ENCODE peak calls at places on chromosomes 12 and 14, in six cellular contexts. G is epithelial cell of esophagus, N is PC-9, L is Peyer's patch, Z is Calu3, Q is mammary epithelial cell. O is an unnamed sample.

GRCh38 chr12:112839386-112839972 is 47.9 kb downstream of the RPH3A start:
- DNase-seq in G (peak; percentile 97), N (peak; percentile 25), L (no peak), Z (peak; percentile 37), Q (peak; percentile 94), O (no peak)

GRCh38 chr12:110349096-110349495 is 54.4 kb downstream of the ANAPC7 start:
- DNase-seq in G (no peak), N (no peak), L (no peak), Z (no peak), Q (no peak), O (no peak)

GRCh38 chr14:104096751-104097700 is 11.5 kb downstream of the ASPG start:
- DNase-seq in G (no peak), N (no peak), L (no peak), Z (no peak), Q (no peak), O (no peak)

GRCh38 chr12:102653406-102653805 is 173.0 kb upstream of the IGF1 start:
- DNase-seq in G (no peak), N (no peak), L (no peak), Z (no peak), Q (no peak), O (no peak)

GRCh38 chr14:22152901-22153300 is 436.1 kb downstream of the DAD1 start:
- DNase-seq in G (no peak), N (no peak), L (no peak), Z (no peak), Q (no peak), O (no peak)

GRCh38 chr14:33790996-33791395 is 159.9 kb downstream of the EGLN3 start:
- DNase-seq in G (no peak), N (no peak), L (no peak), Z (no peak), Q (no peak), O (no peak)

GRCh38 chr12:19810213-19810612 is 370.9 kb downstream of the AEBP2 start:
- DNase-seq in G (no peak), N (no peak), L (no peak), Z (no peak), Q (no peak), O (no peak)

GRCh38 chr12:105626653-105627052 is 296.2 kb downstream of the C12orf75 start:
- DNase-seq in G (no peak), N (no peak), L (no peak), Z (no peak), Q (no peak), O (no peak)

GRCh38 chr14:58969951-58970751 is 218.3 kb upstream of the DAAM1 start:
- DNase-seq in G (no peak), N (no peak), L (no peak), Z (no peak), Q (no peak), O (no peak)

GRCh38 chr12:120220838-120221575 is 20.1 kb upstream of the RPLP0 start:
- DNase-seq in G (no peak), N (no peak), L (no peak), Z (no peak), Q (no peak), O (no peak)

GRCh38 chr12:124610629-124611558 is 43.5 kb upstream of the NCOR2 start:
- DNase-seq in G (no peak), N (no peak), L (no peak), Z (no peak), Q (no peak), O (no peak)

GRCh38 chr14:89767861-89768268 is 186.7 kb downstream of the EFCAB11 start:
- DNase-seq in G (peak; percentile 63), N (no peak), L (peak; percentile 44), Z (peak; percentile 25), Q (peak; percentile 25), O (peak; percentile 60)

GRCh38 chr12:31037921-31038320 is 35.7 kb upstream of the DDX11 start:
- DNase-seq in G (peak; percentile 50), N (no peak), L (no peak), Z (no peak), Q (peak; percentile 70), O (no peak)

GRCh38 chr12:1995205-1995896 is 8.9 kb downstream of the DCP1B start:
- DNase-seq in G (no peak), N (no peak), L (no peak), Z (no peak), Q (no peak), O (no peak)

GRCh38 chr14:22500954-22501353 is 88.1 kb downstream of the DAD1 start:
- DNase-seq in G (no peak), N (no peak), L (no peak), Z (no peak), Q (no peak), O (no peak)

GRCh38 chr14:22386924-22387775 is 201.9 kb downstream of the DAD1 start:
- DNase-seq in G (peak; percentile 71), N (peak; percentile 37), L (peak; percentile 75), Z (peak; percentile 74), Q (peak; percentile 39), O (peak; percentile 51)

GRCh38 chr14:58787601-58788000 is 149.8 kb downstream of the DACT1 start:
- DNase-seq in G (no peak), N (no peak), L (no peak), Z (no peak), Q (no peak), O (no peak)

GRCh38 chr12:47023311-47023710 is 56.1 kb upstream of the PCED1B start:
- DNase-seq in G (no peak), N (no peak), L (no peak), Z (no peak), Q (no peak), O (no peak)

GRCh38 chr12:47023944-47024343 is 55.5 kb upstream of the PCED1B start:
- DNase-seq in G (peak; percentile 65), N (no peak), L (no peak), Z (no peak), Q (peak; percentile 72), O (no peak)

GRCh38 chr12:47020211-47020821 is 59.1 kb upstream of the PCED1B start:
- DNase-seq in G (no peak), N (no peak), L (no peak), Z (no peak), Q (no peak), O (no peak)

GRCh38 chr12:47022296-47022695 is 57.1 kb upstream of the PCED1B start:
- DNase-seq in G (peak; percentile 63), N (no peak), L (no peak), Z (no peak), Q (peak; percentile 63), O (no peak)

DNA sequence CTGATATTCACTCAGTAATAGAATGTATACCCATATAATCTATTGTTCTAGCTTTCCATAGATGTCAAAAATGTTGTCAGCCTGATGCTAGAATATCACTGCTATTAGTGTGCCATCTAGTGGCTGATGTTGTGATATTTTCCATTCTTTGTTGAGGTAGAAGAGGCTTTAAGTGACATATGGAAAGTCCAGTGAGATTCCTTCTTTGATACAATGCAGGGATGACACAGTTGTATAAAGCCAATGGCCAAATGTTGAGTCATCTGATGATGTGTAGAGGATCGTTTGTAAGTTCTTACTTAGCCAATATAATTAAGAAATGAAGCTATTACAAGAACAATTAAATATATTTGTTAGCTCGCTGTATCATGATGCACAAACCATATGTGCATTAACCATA is 58.1 kb upstream of the PCED1B start:
- DNase-seq in G (peak; percentile 91), N (peak; percentile 28), L (no peak), Z (peak; percentile 28), Q (peak; percentile 93), O (no peak)
- TF ChIP-seq CTCF in G (peak; percentile 62), N (peak; percentile 82), L (peak; percentile 71), Z (peak; percentile 35), Q (peak; percentile 67), O (peak; percentile 85)

GRCh38 chr12:17076335-17076734 is 470.4 kb upstream of the LMO3 start:
- DNase-seq in G (peak; percentile 59), N (peak; percentile 67), L (no peak), Z (peak; percentile 53), Q (no peak), O (no peak)

GRCh38 chr12:17077594-17077993 is 471.6 kb upstream of the LMO3 start:
- DNase-seq in G (no peak), N (no peak), L (no peak), Z (no peak), Q (no peak), O (no peak)

DNA sequence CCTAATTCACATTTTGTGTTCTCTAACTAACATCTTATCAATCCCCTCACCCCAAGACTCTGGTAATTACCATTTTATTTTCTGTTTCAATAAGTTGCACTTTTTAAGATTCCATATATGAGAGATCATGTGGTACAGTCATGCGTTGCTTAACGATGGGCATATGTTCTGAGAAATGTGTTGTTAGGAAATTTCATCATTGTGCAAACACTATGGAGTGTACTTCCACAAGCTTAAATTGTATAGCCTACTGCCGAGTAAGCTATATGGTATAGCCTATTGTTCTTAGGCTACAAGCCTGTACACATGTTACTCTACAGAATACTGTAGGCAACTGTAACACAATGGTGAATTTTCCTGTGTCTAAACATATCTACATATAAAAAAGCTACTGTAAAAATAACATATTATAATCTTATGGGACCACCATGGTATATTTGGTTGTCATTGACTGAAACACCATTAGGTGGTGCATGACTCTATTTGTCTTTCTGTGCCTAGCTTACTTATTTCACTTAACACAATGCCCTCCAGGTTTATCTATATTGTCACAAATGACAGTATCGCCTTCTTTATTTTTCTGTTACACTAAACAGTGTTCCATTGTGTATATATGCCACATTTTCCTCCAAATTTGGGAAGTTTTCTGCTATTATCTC is 473.4 kb upstream of the LMO3 start:
- DNase-seq in G (peak; percentile 64), N (no peak), L (no peak), Z (no peak), Q (no peak), O (no peak)
- TF ChIP-seq CTCF in G (no peak), N (no peak), L (no peak), Z (no peak), Q (no peak), O (no peak)

GRCh38 chr12:111728795-111729194 is 37.9 kb upstream of the ALDH2 start:
- DNase-seq in G (no peak), N (no peak), L (no peak), Z (no peak), Q (no peak), O (no peak)
- TF ChIP-seq CTCF in G (no peak), N (no peak), L (no peak), Z (no peak), Q (no peak), O (no peak)

GRCh38 chr14:21102472-21103164 is 1.8 kb downstream of the TMEM253 start:
- DNase-seq in G (no peak), N (no peak), L (no peak), Z (no peak), Q (no peak), O (no peak)

GRCh38 chr14:21105095-21105494 is 4.2 kb downstream of the TMEM253 start:
- DNase-seq in G (no peak), N (no peak), L (no peak), Z (no peak), Q (no peak), O (no peak)

GRCh38 chr14:21103165-21103709 is 2.4 kb downstream of the TMEM253 start:
- DNase-seq in G (no peak), N (no peak), L (no peak), Z (no peak), Q (no peak), O (no peak)

GRCh38 chr14:21104448-21105060 is 3.7 kb downstream of the TMEM253 start:
- DNase-seq in G (peak; percentile 88), N (peak; percentile 62), L (peak; percentile 78), Z (peak; percentile 69), Q (peak; percentile 74), O (peak; percentile 68)

GRCh38 chr14:21103710-21104447 is 3.0 kb downstream of the TMEM253 start:
- DNase-seq in G (peak; percentile 96), N (peak; percentile 88), L (peak; percentile 97), Z (peak; percentile 93), Q (peak; percentile 94), O (peak; percentile 96)
- TF ChIP-seq CTCF in G (peak; percentile 73), N (no peak), L (peak; percentile 93), Z (peak; percentile 68), Q (peak; percentile 86), O (peak; percentile 65)

GRCh38 chr12:50780016-50780415 is 16.1 kb downstream of the ATF1 start:
- DNase-seq in G (no peak), N (no peak), L (no peak), Z (no peak), Q (no peak), O (no peak)
- TF ChIP-seq CTCF in G (no peak), N (no peak), L (no peak), Z (no peak), Q (no peak), O (no peak)